ENCODE peak calls at places on chromosomes 16 and 17, in five cellular contexts. One of them, this sample, is unnamed.
A peak's percentile ranks its signal among the peaks of the same experiment; 100 is the strongest.

GRCh38 chr17:56891751-56892150 is 22.1 kb downstream of the TRIM25 start:
- DNase-seq in colonic mucosa: no peak
- DNase-seq in Peyer's patch: peak; percentile 66
- DNase-seq in WERI-Rb-1: peak; percentile 37
- DNase-seq in keratinocyte: no peak
- DNase-seq in this sample: no peak

GRCh38 chr16:10003486-10003885 is 178.7 kb downstream of the GRIN2A start:
- DNase-seq in colonic mucosa: no peak
- DNase-seq in WERI-Rb-1: no peak
- DNase-seq in Peyer's patch: no peak
- DNase-seq in keratinocyte: no peak
- DNase-seq in this sample: no peak

GRCh38 chr17:77098884-77099545 is 41.8 kb upstream of the SEC14L1 start:
- DNase-seq in keratinocyte: no peak
- DNase-seq in WERI-Rb-1: no peak
- DNase-seq in colonic mucosa: peak; percentile 47
- DNase-seq in Peyer's patch: peak; percentile 73
- DNase-seq in this sample: no peak

GRCh38 chr17:81951785-81952684 is 5.0 kb upstream of the MYADML2 start:
- DNase-seq in keratinocyte: no peak
- DNase-seq in Peyer's patch: no peak
- DNase-seq in WERI-Rb-1: no peak
- DNase-seq in colonic mucosa: no peak
- DNase-seq in this sample: no peak

GRCh38 chr16:450385-450784 is 24.9 kb downstream of the RAB11FIP3 start:
- DNase-seq in keratinocyte: no peak
- DNase-seq in colonic mucosa: no peak
- DNase-seq in WERI-Rb-1: no peak
- DNase-seq in Peyer's patch: no peak
- DNase-seq in this sample: no peak

GRCh38 chr17:40540448-40540847 is 24.8 kb downstream of the CCR7 start:
- DNase-seq in colonic mucosa: no peak
- DNase-seq in WERI-Rb-1: no peak
- DNase-seq in keratinocyte: no peak
- DNase-seq in Peyer's patch: no peak
- DNase-seq in this sample: no peak

GRCh38 chr16:69925311-69925710 is 25.8 kb upstream of the CLEC18A start:
- DNase-seq in keratinocyte: no peak
- DNase-seq in colonic mucosa: no peak
- DNase-seq in Peyer's patch: no peak
- DNase-seq in WERI-Rb-1: no peak
- DNase-seq in this sample: no peak

GRCh38 chr17:50686494-50687199 is 21.1 kb downstream of the ANKRD40 start:
- DNase-seq in WERI-Rb-1: no peak
- DNase-seq in colonic mucosa: peak; percentile 89
- DNase-seq in Peyer's patch: peak; percentile 90
- DNase-seq in keratinocyte: no peak
- DNase-seq in this sample: peak; percentile 61

GRCh38 chr16:84700518-84701277 is 898 bp downstream of the USP10 start:
- DNase-seq in keratinocyte: no peak
- DNase-seq in WERI-Rb-1: no peak
- DNase-seq in Peyer's patch: peak; percentile 64
- DNase-seq in colonic mucosa: peak; percentile 38
- DNase-seq in this sample: no peak

GRCh38 chr17:18025596-18026407 is 13.2 kb downstream of the ATPAF2 start:
- DNase-seq in Peyer's patch: peak; percentile 24
- DNase-seq in keratinocyte: no peak
- DNase-seq in colonic mucosa: no peak
- DNase-seq in WERI-Rb-1: no peak
- DNase-seq in this sample: no peak

GRCh38 chr17:22102177-22102576 is 409.9 kb downstream of the KCNJ18 start:
- DNase-seq in keratinocyte: no peak
- DNase-seq in colonic mucosa: no peak
- DNase-seq in Peyer's patch: no peak
- DNase-seq in WERI-Rb-1: no peak
- DNase-seq in this sample: no peak

GRCh38 chr16:3655791-3656490 is 1.4 kb downstream of the DNASE1 start:
- DNase-seq in WERI-Rb-1: no peak
- DNase-seq in Peyer's patch: peak; percentile 74
- DNase-seq in colonic mucosa: peak; percentile 46
- DNase-seq in keratinocyte: no peak
- DNase-seq in this sample: no peak

GRCh38 chr16:3029499-3030127 is 5.8 kb downstream of the THOC6 start:
- DNase-seq in Peyer's patch: no peak
- DNase-seq in WERI-Rb-1: no peak
- DNase-seq in keratinocyte: no peak
- DNase-seq in colonic mucosa: no peak
- DNase-seq in this sample: no peak

DNA sequence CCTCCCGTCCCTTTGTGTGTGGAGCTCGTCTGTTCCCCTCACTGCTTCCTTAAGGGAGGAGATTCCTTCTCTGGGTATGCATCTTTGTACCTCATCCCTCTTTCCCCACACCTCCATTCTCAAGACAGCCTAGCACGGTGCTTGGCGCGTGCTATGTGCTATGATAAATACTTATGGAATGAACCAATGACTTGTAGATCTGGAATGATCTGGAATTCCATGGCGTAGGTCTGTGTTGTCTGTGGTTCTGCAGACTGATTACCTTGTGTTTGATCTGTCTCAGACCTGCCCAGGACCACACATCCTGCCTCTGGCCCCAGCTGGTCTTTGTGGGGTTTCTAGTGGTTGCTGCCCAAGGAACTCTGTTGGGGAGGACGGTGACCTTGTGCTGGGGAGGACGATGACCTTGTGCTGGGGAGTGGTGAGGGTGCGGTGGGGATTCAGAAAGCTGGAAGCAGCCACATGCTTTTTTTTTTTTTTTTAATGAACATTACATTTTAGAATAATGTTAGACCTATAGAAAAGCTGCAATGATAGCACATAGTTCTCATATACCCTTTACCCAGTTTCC is 33.5 kb upstream of the ETV4 start:
- DNase-seq in Peyer's patch: no peak
- DNase-seq in keratinocyte: peak; percentile 94
- DNase-seq in WERI-Rb-1: no peak
- DNase-seq in colonic mucosa: no peak
- DNase-seq in this sample: no peak
- H3K27ac ChIP-seq in Peyer's patch: no peak overlapping the region
- H3K27ac ChIP-seq in keratinocyte: peak overlapping the region; percentile 74
- H3K27ac ChIP-seq in WERI-Rb-1: no peak overlapping the region
- H3K27ac ChIP-seq in colonic mucosa: no peak overlapping the region
- H3K27ac ChIP-seq in this sample: no peak overlapping the region

GRCh38 chr17:38925263-38925995 is at the start of gene LASP1NB:
- DNase-seq in colonic mucosa: no peak
- DNase-seq in keratinocyte: no peak
- DNase-seq in Peyer's patch: peak; percentile 49
- DNase-seq in WERI-Rb-1: no peak
- DNase-seq in this sample: peak; percentile 62
- H3K4me3 ChIP-seq in colonic mucosa: no peak within 1 kb of the TSS
- H3K4me3 ChIP-seq in keratinocyte: no peak within 1 kb of the TSS
- H3K4me3 ChIP-seq in Peyer's patch: no peak within 1 kb of the TSS
- H3K4me3 ChIP-seq in WERI-Rb-1: no peak within 1 kb of the TSS
- H3K4me3 ChIP-seq in this sample: no peak within 1 kb of the TSS

GRCh38 chr17:38569701-38570512 is 35.8 kb downstream of the SRCIN1 start:
- DNase-seq in Peyer's patch: no peak
- DNase-seq in WERI-Rb-1: no peak
- DNase-seq in keratinocyte: no peak
- DNase-seq in colonic mucosa: no peak
- DNase-seq in this sample: no peak
- TF ChIP-seq CTCF in Peyer's patch: no peak
- TF ChIP-seq CTCF in WERI-Rb-1: no peak
- TF ChIP-seq CTCF in keratinocyte: no peak
- TF ChIP-seq CTCF in colonic mucosa: no peak
- TF ChIP-seq CTCF in this sample: no peak

GRCh38 chr16:27363246-27363632 is 38.7 kb upstream of the IL21R start:
- DNase-seq in WERI-Rb-1: peak; percentile 16
- DNase-seq in colonic mucosa: no peak
- DNase-seq in Peyer's patch: no peak
- DNase-seq in keratinocyte: no peak
- DNase-seq in this sample: no peak

GRCh38 chr16:27363797-27364196 is 38.2 kb upstream of the IL21R start:
- DNase-seq in colonic mucosa: peak; percentile 95
- DNase-seq in keratinocyte: no peak
- DNase-seq in WERI-Rb-1: no peak
- DNase-seq in Peyer's patch: peak; percentile 92
- DNase-seq in this sample: no peak

GRCh38 chr16:27365142-27366089 is 36.6 kb upstream of the IL21R start:
- DNase-seq in WERI-Rb-1: no peak
- DNase-seq in Peyer's patch: no peak
- DNase-seq in keratinocyte: peak; percentile 83
- DNase-seq in colonic mucosa: no peak
- DNase-seq in this sample: no peak

GRCh38 chr16:27362570-27363245 is 39.3 kb upstream of the IL21R start:
- DNase-seq in colonic mucosa: no peak
- DNase-seq in WERI-Rb-1: no peak
- DNase-seq in Peyer's patch: no peak
- DNase-seq in keratinocyte: no peak
- DNase-seq in this sample: no peak

GRCh38 chr16:27364493-27365141 is 37.4 kb upstream of the IL21R start:
- DNase-seq in colonic mucosa: peak; percentile 70
- DNase-seq in keratinocyte: no peak
- DNase-seq in WERI-Rb-1: no peak
- DNase-seq in Peyer's patch: peak; percentile 59
- DNase-seq in this sample: no peak
- H3K27ac ChIP-seq in colonic mucosa: peak overlapping the region; percentile 62
- H3K27ac ChIP-seq in keratinocyte: peak overlapping the region; percentile 89
- H3K27ac ChIP-seq in WERI-Rb-1: no peak overlapping the region
- H3K27ac ChIP-seq in Peyer's patch: no peak overlapping the region
- H3K27ac ChIP-seq in this sample: no peak overlapping the region

GRCh38 chr17:74671031-74671771 is 41.5 kb downstream of the CD300LF start:
- DNase-seq in keratinocyte: peak; percentile 26
- DNase-seq in Peyer's patch: peak; percentile 68
- DNase-seq in colonic mucosa: peak; percentile 80
- DNase-seq in WERI-Rb-1: peak; percentile 73
- DNase-seq in this sample: peak; percentile 68
- H3K4me3 ChIP-seq in keratinocyte: no peak overlapping the region
- H3K4me3 ChIP-seq in Peyer's patch: no peak overlapping the region
- H3K4me3 ChIP-seq in colonic mucosa: no peak overlapping the region
- H3K4me3 ChIP-seq in WERI-Rb-1: peak overlapping the region; percentile 93
- H3K4me3 ChIP-seq in this sample: no peak overlapping the region

GRCh38 chr16:86122681-86123342 is 223.8 kb downstream of the IRF8 start:
- DNase-seq in Peyer's patch: no peak
- DNase-seq in WERI-Rb-1: no peak
- DNase-seq in colonic mucosa: no peak
- DNase-seq in keratinocyte: no peak
- DNase-seq in this sample: no peak
- TF ChIP-seq CTCF in Peyer's patch: no peak
- TF ChIP-seq CTCF in WERI-Rb-1: no peak
- TF ChIP-seq CTCF in colonic mucosa: no peak
- TF ChIP-seq CTCF in keratinocyte: no peak
- TF ChIP-seq CTCF in this sample: no peak

DNA sequence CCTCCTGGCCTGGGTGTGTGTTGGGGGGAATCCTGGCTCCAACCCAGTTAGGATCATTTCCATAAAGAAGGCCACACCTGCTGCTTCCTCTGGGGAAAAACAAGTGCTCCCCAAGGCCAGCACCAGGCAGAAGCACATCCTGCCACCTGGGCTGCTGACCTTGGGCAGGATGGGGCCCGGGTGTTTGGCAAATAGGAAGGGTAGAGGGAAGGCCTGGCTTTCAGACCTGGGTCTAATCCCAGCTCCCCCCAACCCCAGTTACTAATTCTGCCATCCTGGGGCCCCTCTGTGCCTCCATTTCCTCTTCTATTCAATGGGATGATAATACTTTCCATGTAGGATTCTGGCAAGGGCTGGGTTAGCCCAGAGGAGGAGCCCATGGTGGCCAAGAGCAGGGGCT is 3.0 kb upstream of the NLRC5 start:
- DNase-seq in colonic mucosa: no peak
- DNase-seq in Peyer's patch: no peak
- DNase-seq in keratinocyte: no peak
- DNase-seq in WERI-Rb-1: no peak
- DNase-seq in this sample: no peak
- H3K27ac ChIP-seq in colonic mucosa: no peak overlapping the region
- H3K27ac ChIP-seq in Peyer's patch: peak overlapping the region; percentile 37
- H3K27ac ChIP-seq in keratinocyte: no peak overlapping the region
- H3K27ac ChIP-seq in WERI-Rb-1: no peak overlapping the region
- H3K27ac ChIP-seq in this sample: peak overlapping the region; percentile 57

GRCh38 chr17:38875477-38876080 is 5.7 kb downstream of the LASP1 start:
- DNase-seq in Peyer's patch: no peak
- DNase-seq in keratinocyte: no peak
- DNase-seq in colonic mucosa: no peak
- DNase-seq in WERI-Rb-1: no peak
- DNase-seq in this sample: no peak

GRCh38 chr17:38873646-38874380 is 4.0 kb downstream of the LASP1 start:
- DNase-seq in keratinocyte: no peak
- DNase-seq in Peyer's patch: peak; percentile 73
- DNase-seq in WERI-Rb-1: no peak
- DNase-seq in colonic mucosa: peak; percentile 67
- DNase-seq in this sample: no peak

GRCh38 chr17:38877130-38877851 is 7.4 kb downstream of the LASP1 start:
- DNase-seq in colonic mucosa: no peak
- DNase-seq in WERI-Rb-1: no peak
- DNase-seq in Peyer's patch: peak; percentile 83
- DNase-seq in keratinocyte: no peak
- DNase-seq in this sample: no peak

GRCh38 chr17:38872671-38873385 is 3.0 kb downstream of the LASP1 start:
- DNase-seq in colonic mucosa: peak; percentile 80
- DNase-seq in Peyer's patch: no peak
- DNase-seq in WERI-Rb-1: no peak
- DNase-seq in keratinocyte: no peak
- DNase-seq in this sample: no peak

GRCh38 chr17:38874505-38875419 is 4.9 kb downstream of the LASP1 start:
- DNase-seq in WERI-Rb-1: no peak
- DNase-seq in colonic mucosa: no peak
- DNase-seq in keratinocyte: no peak
- DNase-seq in Peyer's patch: no peak
- DNase-seq in this sample: no peak
- H3K4me3 ChIP-seq in WERI-Rb-1: no peak overlapping the region
- H3K4me3 ChIP-seq in colonic mucosa: no peak overlapping the region
- H3K4me3 ChIP-seq in keratinocyte: no peak overlapping the region
- H3K4me3 ChIP-seq in Peyer's patch: no peak overlapping the region
- H3K4me3 ChIP-seq in this sample: peak overlapping the region; percentile 86

GRCh38 chr17:64534187-64534586 is 27.4 kb downstream of the CEP95 start:
- DNase-seq in colonic mucosa: no peak
- DNase-seq in keratinocyte: no peak
- DNase-seq in Peyer's patch: no peak
- DNase-seq in WERI-Rb-1: peak; percentile 23
- DNase-seq in this sample: no peak
- TF ChIP-seq CTCF in colonic mucosa: no peak
- TF ChIP-seq CTCF in keratinocyte: peak; percentile 44
- TF ChIP-seq CTCF in Peyer's patch: no peak
- TF ChIP-seq CTCF in WERI-Rb-1: peak; percentile 51
- TF ChIP-seq CTCF in this sample: no peak

GRCh38 chr16:53121666-53122065 is 66.9 kb downstream of the CHD9 start:
- DNase-seq in WERI-Rb-1: no peak
- DNase-seq in colonic mucosa: no peak
- DNase-seq in Peyer's patch: no peak
- DNase-seq in keratinocyte: no peak
- DNase-seq in this sample: no peak
- H3K27ac ChIP-seq in WERI-Rb-1: no peak overlapping the region
- H3K27ac ChIP-seq in colonic mucosa: no peak overlapping the region
- H3K27ac ChIP-seq in Peyer's patch: no peak overlapping the region
- H3K27ac ChIP-seq in keratinocyte: no peak overlapping the region
- H3K27ac ChIP-seq in this sample: no peak overlapping the region